ENCODE peak calls at places on chromosomes 6 and 20, in five cellular contexts. L is H7, Q is GM12865, E is cardiac fibroblast, C is NCI-H774. M is an unnamed sample.
A peak's percentile ranks its signal among the peaks of the same experiment; 100 is the strongest.

GRCh38 chr6:5085638-5086293 is 625 bp downstream of the PPP1R3G start:
- DNase-seq in L (peak; percentile 87), C (peak; percentile 24), E (peak; percentile 49), Q (peak; percentile 73), M (no peak)

GRCh38 chr6:83417880-83418663 is 12.8 kb downstream of the ME1 start:
- DNase-seq in Q (peak; percentile 51), C (peak; percentile 17), E (peak; percentile 81), L (peak; percentile 32), M (no peak)

GRCh38 chr20:62382306-62383198 is 4.4 kb upstream of the RPS21 start:
- DNase-seq in L (peak; percentile 94), E (peak; percentile 79), C (peak; percentile 62), Q (peak; percentile 88), M (peak; percentile 70)

GRCh38 chr20:23061713-23062561 is 12.5 kb upstream of the THBD start:
- DNase-seq in C (no peak), Q (no peak), E (peak; percentile 90), L (peak; percentile 61), M (peak; percentile 68)

GRCh38 chr20:47701612-47702011 is 83.7 kb downstream of the SULF2 start:
- DNase-seq in C (no peak), Q (peak; percentile 59), L (no peak), E (no peak), M (no peak)

GRCh38 chr6:40585661-40586269 is 1.4 kb downstream of the LRFN2 start:
- DNase-seq in L (peak; percentile 80), E (no peak), C (no peak), Q (no peak), M (no peak)

GRCh38 chr6:3204921-3205320 is 22.5 kb downstream of the TUBB2B start:
- DNase-seq in E (no peak), Q (no peak), L (no peak), C (no peak), M (no peak)

GRCh38 chr20:44203161-44203560 is 7.4 kb downstream of the OSER1 start:
- DNase-seq in L (no peak), Q (no peak), E (no peak), C (no peak), M (no peak)

M was measured in mucosa of gallbladder.